ENCODE peak calls at places on chromosomes 11 and 22, in four cellular contexts. One of them, this sample, is unnamed. For H3K4me1, the result is how much of the 10 kb centered on the place peaks cover.

GRCh38 chr22:34812631-34813030 is 253.3 kb upstream of the ISX start:
- DNase-seq in GM23248: no peak
- DNase-seq in endothelial cell of umbilical vein: no peak
- DNase-seq in uterus: no peak
- DNase-seq in this sample: no peak

GRCh38 chr22:19147193-19147780 is 2.8 kb downstream of the GSC2 start:
- DNase-seq in GM23248: no peak
- DNase-seq in endothelial cell of umbilical vein: no peak
- DNase-seq in uterus: no peak
- DNase-seq in this sample: no peak

GRCh38 chr22:17407643-17408042 is 38.4 kb downstream of the CECR2 start:
- DNase-seq in GM23248: no peak
- DNase-seq in uterus: no peak
- DNase-seq in endothelial cell of umbilical vein: no peak
- DNase-seq in this sample: no peak

GRCh38 chr11:117997436-117998200 is 11.4 kb downstream of the IL10RA start:
- DNase-seq in uterus: no peak
- DNase-seq in GM23248: no peak
- DNase-seq in endothelial cell of umbilical vein: no peak
- DNase-seq in this sample: no peak

GRCh38 chr11:70517996-70518907 is 119.9 kb downstream of the CTTN start:
- DNase-seq in GM23248: peak
- DNase-seq in uterus: no peak
- DNase-seq in endothelial cell of umbilical vein: no peak
- DNase-seq in this sample: no peak

GRCh38 chr11:108062336-108062735 is 53.6 kb downstream of the CUL5 start:
- DNase-seq in uterus: no peak
- DNase-seq in endothelial cell of umbilical vein: no peak
- DNase-seq in GM23248: no peak
- DNase-seq in this sample: no peak

GRCh38 chr11:104594228-104594958 is 303.9 kb downstream of the CASP12 start:
- DNase-seq in endothelial cell of umbilical vein: no peak
- DNase-seq in GM23248: peak
- DNase-seq in uterus: no peak
- DNase-seq in this sample: no peak

GRCh38 chr22:49894321-49895072 is 23.7 kb downstream of the ALG12 start:
- DNase-seq in endothelial cell of umbilical vein: no peak
- DNase-seq in GM23248: no peak
- DNase-seq in uterus: no peak
- DNase-seq in this sample: no peak

GRCh38 chr22:37340331-37341262 is 58.3 kb downstream of the CYTH4 start:
- DNase-seq in uterus: no peak
- DNase-seq in GM23248: no peak
- DNase-seq in endothelial cell of umbilical vein: no peak
- DNase-seq in this sample: no peak

GRCh38 chr11:114166897-114167323 is 107.4 kb downstream of the ZBTB16 start:
- DNase-seq in uterus: no peak
- DNase-seq in endothelial cell of umbilical vein: peak
- DNase-seq in GM23248: peak
- DNase-seq in this sample: no peak

GRCh38 chr11:70766901-70767300 is 368.6 kb downstream of the CTTN start:
- DNase-seq in GM23248: no peak
- DNase-seq in uterus: no peak
- DNase-seq in endothelial cell of umbilical vein: no peak
- DNase-seq in this sample: no peak

DNA sequence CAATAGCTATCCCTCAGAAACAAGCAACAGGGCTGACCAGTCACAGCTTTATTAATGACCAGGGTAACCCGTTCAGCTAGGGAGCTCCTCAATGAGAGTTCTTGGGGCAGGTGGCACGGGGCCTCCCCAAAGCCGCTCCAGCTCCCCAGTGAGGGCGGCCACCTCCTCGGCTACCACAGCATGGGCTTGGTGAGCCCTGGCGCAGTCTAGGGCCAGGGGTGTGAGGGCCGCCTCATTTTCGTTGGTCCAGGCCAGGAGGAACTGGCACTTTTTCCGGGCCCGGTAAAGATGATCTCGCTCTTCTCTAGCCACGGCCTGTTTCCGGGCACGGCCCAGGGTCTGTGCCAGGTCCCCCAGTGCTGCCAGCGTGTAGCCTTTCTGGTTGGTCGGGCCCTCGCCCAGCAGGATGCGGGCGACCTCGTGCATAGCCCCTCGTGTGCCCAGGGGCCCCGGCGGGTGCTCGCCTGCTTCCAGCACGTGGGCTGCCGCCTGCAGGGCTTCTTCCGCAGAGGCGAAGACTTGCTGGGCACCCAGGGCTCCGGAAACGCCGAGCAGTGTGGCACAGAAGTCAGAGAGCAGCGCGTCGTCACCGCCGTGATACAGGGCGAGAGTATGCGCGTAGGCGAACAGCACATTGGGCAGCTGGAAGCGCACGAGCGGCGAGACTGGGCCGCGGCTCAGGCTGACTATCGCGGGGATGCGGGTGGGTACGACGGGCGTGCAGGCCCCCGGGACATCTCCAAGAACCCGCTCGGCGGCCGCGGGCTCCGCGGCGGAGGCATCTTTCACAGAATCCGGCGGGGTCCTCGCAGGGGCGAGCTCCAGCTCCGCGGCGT is 913 bp downstream of the ZNHIT2 start:
- DNase-seq in endothelial cell of umbilical vein: peak
- DNase-seq in GM23248: peak
- DNase-seq in uterus: no peak
- DNase-seq in this sample: no peak
- H3K4me1 ChIP-seq in endothelial cell of umbilical vein: under half
- H3K4me1 ChIP-seq in GM23248: under half
- H3K4me1 ChIP-seq in uterus: under half
- H3K4me1 ChIP-seq in this sample: under half

GRCh38 chr22:28139993-28140392 is 220.9 kb upstream of the PITPNB start:
- DNase-seq in GM23248: peak
- DNase-seq in uterus: no peak
- DNase-seq in endothelial cell of umbilical vein: peak
- DNase-seq in this sample: no peak

GRCh38 chr22:28143961-28144745 is 225.1 kb upstream of the PITPNB start:
- DNase-seq in endothelial cell of umbilical vein: no peak
- DNase-seq in uterus: no peak
- DNase-seq in GM23248: no peak
- DNase-seq in this sample: no peak

GRCh38 chr22:28142361-28142801 is 223.3 kb upstream of the PITPNB start:
- DNase-seq in uterus: no peak
- DNase-seq in endothelial cell of umbilical vein: peak
- DNase-seq in GM23248: peak
- DNase-seq in this sample: no peak

GRCh38 chr22:28143206-28143605 is 224.2 kb upstream of the PITPNB start:
- DNase-seq in uterus: no peak
- DNase-seq in GM23248: no peak
- DNase-seq in endothelial cell of umbilical vein: no peak
- DNase-seq in this sample: no peak

DNA sequence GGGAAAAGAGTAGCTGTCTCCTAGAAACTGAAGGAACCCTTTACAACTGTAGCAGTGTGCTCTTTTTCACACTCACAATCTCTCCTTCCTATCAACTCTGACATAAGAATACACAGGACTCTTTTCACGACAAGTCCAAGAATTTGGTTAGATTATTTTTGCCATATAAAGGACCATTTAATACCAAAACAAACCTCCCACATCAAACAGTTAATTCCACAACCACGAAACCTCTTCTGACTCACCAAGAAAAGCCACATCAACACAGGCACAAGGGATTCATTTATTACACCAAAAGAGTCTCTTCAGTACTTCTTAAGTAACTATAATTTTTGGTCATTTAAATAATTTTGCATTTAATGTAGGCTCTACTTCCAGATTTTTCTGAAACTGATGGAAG is 222.6 kb upstream of the PITPNB start:
- DNase-seq in endothelial cell of umbilical vein: no peak
- DNase-seq in GM23248: peak
- DNase-seq in uterus: no peak
- DNase-seq in this sample: no peak
- H3K4me3 ChIP-seq in endothelial cell of umbilical vein: no peak
- H3K4me3 ChIP-seq in GM23248: peak
- H3K4me3 ChIP-seq in uterus: no peak
- H3K4me3 ChIP-seq in this sample: no peak

GRCh38 chr11:72241290-72241781 is 2.6 kb downstream of the PHOX2A start:
- DNase-seq in endothelial cell of umbilical vein: no peak
- DNase-seq in uterus: no peak
- DNase-seq in GM23248: no peak
- DNase-seq in this sample: no peak
- H3K4me1 ChIP-seq in endothelial cell of umbilical vein: under half
- H3K4me1 ChIP-seq in uterus: under half
- H3K4me1 ChIP-seq in GM23248: under half
- H3K4me1 ChIP-seq in this sample: under half

DNA sequence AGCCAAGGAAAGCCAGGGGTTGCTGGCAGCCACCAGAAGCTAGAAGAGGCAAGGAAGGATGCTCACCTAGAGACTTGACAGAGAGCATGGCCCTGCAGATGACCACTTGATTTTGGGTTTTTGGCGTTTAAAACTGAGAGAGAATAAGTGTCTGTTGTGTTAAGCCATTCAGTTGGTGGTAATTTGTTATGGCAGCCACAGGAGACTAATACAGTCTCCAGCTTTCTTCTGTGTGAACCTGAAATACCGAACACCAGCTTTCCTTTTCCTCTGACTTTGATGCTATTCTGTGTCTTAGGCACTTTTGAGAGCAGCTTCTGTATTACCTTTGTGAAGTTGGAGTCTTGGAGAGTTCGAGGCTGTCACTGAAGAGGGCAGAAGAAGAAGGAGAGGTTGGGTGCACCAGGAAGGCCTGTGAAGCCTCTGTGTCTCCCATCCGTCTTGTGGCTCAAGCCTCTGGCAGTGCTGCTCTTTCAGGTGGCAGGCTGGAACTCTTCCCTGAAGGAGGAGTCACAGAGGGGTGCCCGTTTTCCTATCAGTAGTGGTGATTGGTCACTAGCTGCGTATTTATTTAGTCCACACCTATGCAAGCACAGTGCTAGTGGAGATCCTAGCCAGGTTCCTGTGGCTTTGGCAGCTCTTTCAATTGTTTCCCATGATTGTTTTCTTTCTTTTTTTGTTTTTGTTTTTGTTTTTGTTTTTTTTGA is 2.5 kb downstream of the TBC1D22A start:
- DNase-seq in uterus: no peak
- DNase-seq in endothelial cell of umbilical vein: no peak
- DNase-seq in GM23248: no peak
- DNase-seq in this sample: no peak
- H3K4me3 ChIP-seq in uterus: no peak
- H3K4me3 ChIP-seq in endothelial cell of umbilical vein: no peak
- H3K4me3 ChIP-seq in GM23248: no peak
- H3K4me3 ChIP-seq in this sample: no peak